ENCODE peak calls at places on chromosomes 7 and 10, in nine cellular contexts. X is GM23338, D is osteoblast, V is OCI-LY7, K is PC-9, E is endothelial cell of umbilical vein, U is HepG2, B is neural progenitor cell, O is neuronal stem cell. J is an unnamed sample.

GRCh38 chr10:71337219-71337625 is 18.2 kb downstream of the SLC29A3 start:
- DNase-seq in X (peak; percentile 14), D (no peak), V (no peak), K (peak; percentile 59), E (no peak), U (no peak), B (no peak), O (no peak), J (no peak)

GRCh38 chr10:89392974-89393373 is 551 bp downstream of the IFIT1 start:
- DNase-seq in X (no peak), D (peak; percentile 35), V (no peak), K (no peak), E (no peak), U (no peak), B (no peak), O (no peak), J (peak; percentile 87)

GRCh38 chr7:138092486-138093028 is 16.3 kb downstream of the AKR1D1 start:
- DNase-seq in X (no peak), D (no peak), V (no peak), K (peak; percentile 78), E (no peak), U (no peak), B (no peak), O (no peak), J (no peak)

GRCh38 chr7:125567686-125568085 is 638.1 kb upstream of the POT1 start:
- DNase-seq in X (no peak), D (no peak), V (no peak), K (no peak), E (no peak), U (no peak), B (no peak), O (no peak), J (no peak)

GRCh38 chr7:34750209-34750608 is 92.2 kb downstream of the NPSR1 start:
- DNase-seq in X (no peak), D (no peak), V (no peak), K (no peak), E (no peak), U (no peak), B (no peak), O (no peak), J (no peak)

GRCh38 chr10:109343293-109343692 is 580.0 kb downstream of the XPNPEP1 start:
- DNase-seq in X (no peak), D (no peak), V (no peak), K (peak; percentile 34), E (no peak), U (no peak), B (no peak), O (no peak), J (peak; percentile 88)

GRCh38 chr7:108442039-108442568 is 14.1 kb downstream of the NRCAM start:
- DNase-seq in X (no peak), D (peak; percentile 21), V (no peak), K (peak; percentile 58), E (peak; percentile 43), U (no peak), B (no peak), O (no peak), J (no peak)

GRCh38 chr10:26628395-26628794 is 69.1 kb upstream of the PDSS1 start:
- DNase-seq in X (no peak), D (no peak), V (no peak), K (no peak), E (no peak), U (no peak), B (no peak), O (no peak), J (no peak)

GRCh38 chr10:12350167-12350872 is 973 bp downstream of the CAMK1D start:
- DNase-seq in X (peak; percentile 78), D (peak; percentile 92), V (peak; percentile 57), K (peak; percentile 38), E (peak; percentile 35), U (peak; percentile 29), B (peak; percentile 70), O (peak; percentile 33), J (peak; percentile 48)

GRCh38 chr10:60769406-60769805 is 8.9 kb upstream of the CDK1 start:
- DNase-seq in X (no peak), D (no peak), V (no peak), K (no peak), E (no peak), U (no peak), B (no peak), O (no peak), J (no peak)

DNA sequence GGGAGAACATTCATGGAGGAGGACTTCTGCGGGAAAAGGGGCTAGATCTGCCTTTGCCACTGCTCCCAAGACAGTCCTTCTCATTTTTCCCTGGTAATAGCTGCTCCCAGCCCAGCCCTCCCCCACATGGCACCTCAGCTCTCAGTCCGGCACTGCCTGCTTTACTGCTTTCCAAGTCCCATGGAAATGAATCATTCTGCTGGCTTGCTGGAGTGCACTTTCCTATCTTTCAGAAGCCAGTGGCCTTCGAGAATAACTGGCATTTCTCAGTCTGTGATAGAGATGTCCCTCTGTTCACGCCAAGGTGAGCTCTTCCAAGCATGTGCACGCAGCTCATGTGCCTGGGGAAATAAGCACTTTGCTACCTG is 61.4 kb downstream of the SYPL1 start:
- DNase-seq in X (no peak), D (peak; percentile 93), V (no peak), K (no peak), E (peak; percentile 65), U (no peak), B (no peak), O (no peak), J (peak; percentile 52)
- H3K4me3 ChIP-seq in X (no peak overlapping the region), D (no peak overlapping the region), V (no peak overlapping the region), K (no peak overlapping the region), E (no peak overlapping the region), U (peak overlapping the region; percentile 26), B (no peak overlapping the region), O (no peak overlapping the region), J (no peak overlapping the region)

GRCh38 chr10:114042895-114043531 is 653 bp upstream of the ADRB1 start:
- DNase-seq in X (peak; percentile 76), D (no peak), V (peak; percentile 72), K (no peak), E (peak; percentile 39), U (no peak), B (peak; percentile 67), O (no peak), J (peak; percentile 32)
- H2AFZ ChIP-seq in X (peak overlapping the region; percentile 97), D (peak overlapping the region; percentile 56), V (peak overlapping the region; percentile 84), K (peak overlapping the region; percentile 77), E (peak overlapping the region; percentile 55), U (no peak overlapping the region), B (peak overlapping the region; percentile 85), O (peak overlapping the region; percentile 80), J (peak overlapping the region; percentile 89)

GRCh38 chr10:132517951-132518521 is 19.6 kb upstream of the INPP5A start:
- DNase-seq in X (peak; percentile 44), D (peak; percentile 81), V (no peak), K (no peak), E (no peak), U (peak; percentile 60), B (peak; percentile 47), O (no peak), J (no peak)
- H3K27ac ChIP-seq in X (no peak overlapping the region), D (peak overlapping the region; percentile 91), V (no peak overlapping the region), K (peak overlapping the region; percentile 78), E (no peak overlapping the region), U (peak overlapping the region; percentile 69), B (no peak overlapping the region), O (no peak overlapping the region), J (peak overlapping the region; percentile 86)

DNA sequence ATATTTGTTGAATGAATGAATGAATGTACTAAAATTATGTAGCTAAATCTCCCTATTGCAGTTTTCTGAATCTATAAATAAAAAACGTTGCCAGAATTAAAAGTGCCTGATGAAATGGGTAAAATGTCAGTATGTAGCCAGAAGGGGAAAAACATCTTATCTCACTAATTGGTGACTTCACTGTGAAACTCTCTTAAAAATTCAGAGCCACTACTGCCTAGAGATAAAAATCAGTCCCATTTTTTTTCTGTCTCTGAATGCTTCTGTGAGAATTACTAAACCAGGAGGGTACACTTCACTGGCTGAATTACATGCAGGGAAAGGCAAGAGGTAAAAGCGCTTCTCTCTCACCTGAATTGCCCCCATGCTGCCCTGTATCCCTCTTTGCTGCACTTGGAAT is 69.6 kb upstream of the HPS1 start:
- DNase-seq in X (no peak), D (no peak), V (no peak), K (no peak), E (no peak), U (no peak), B (no peak), O (no peak), J (no peak)
- H3K4me3 ChIP-seq in X (no peak overlapping the region), D (no peak overlapping the region), V (no peak overlapping the region), K (no peak overlapping the region), E (no peak overlapping the region), U (no peak overlapping the region), B (no peak overlapping the region), O (no peak overlapping the region), J (no peak overlapping the region)

DNA sequence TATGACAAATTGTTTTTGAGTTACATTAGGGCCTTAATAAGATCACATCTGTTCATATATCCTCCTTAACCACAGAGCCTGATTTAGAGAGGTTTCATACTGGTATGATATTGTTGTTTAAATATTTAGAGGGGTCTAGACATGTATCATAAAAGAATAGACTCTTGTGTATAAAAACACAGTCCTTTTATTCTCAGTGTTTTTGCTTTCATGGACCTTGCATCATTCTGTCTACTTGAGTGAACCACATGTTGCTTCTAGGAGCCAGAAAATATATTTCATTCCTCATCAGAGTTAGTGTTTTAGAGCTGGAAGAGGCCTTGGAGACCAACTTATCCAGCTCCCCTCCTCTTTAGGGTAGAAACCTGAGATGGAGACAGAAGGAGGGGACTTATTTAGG is 312.8 kb downstream of the LRMDA start:
- DNase-seq in X (no peak), D (no peak), V (no peak), K (no peak), E (no peak), U (no peak), B (no peak), O (no peak), J (no peak)
- H2AFZ ChIP-seq in X (no peak overlapping the region), D (no peak overlapping the region), V (no peak overlapping the region), K (no peak overlapping the region), E (no peak overlapping the region), U (no peak overlapping the region), B (peak overlapping the region; percentile 61), O (no peak overlapping the region), J (no peak overlapping the region)

GRCh38 chr7:128932862-128933821 is 4.6 kb upstream of the IRF5 start:
- DNase-seq in X (no peak), D (peak; percentile 66), V (peak; percentile 35), K (no peak), E (no peak), U (no peak), B (no peak), O (no peak), J (no peak)
- H3K27ac ChIP-seq in X (no peak overlapping the region), D (no peak overlapping the region), V (no peak overlapping the region), K (no peak overlapping the region), E (no peak overlapping the region), U (no peak overlapping the region), B (no peak overlapping the region), O (no peak overlapping the region), J (no peak overlapping the region)

GRCh38 chr7:140229591-140230516 is 53.1 kb upstream of the KDM7A start:
- DNase-seq in X (peak; percentile 69), D (no peak), V (no peak), K (no peak), E (no peak), U (peak; percentile 99), B (peak; percentile 59), O (peak; percentile 12), J (no peak)
- H3K4me3 ChIP-seq in X (peak overlapping the region; percentile 82), D (peak overlapping the region; percentile 69), V (no peak overlapping the region), K (no peak overlapping the region), E (peak overlapping the region; percentile 35), U (peak overlapping the region; percentile 76), B (peak overlapping the region; percentile 75), O (peak overlapping the region; percentile 51), J (peak overlapping the region; percentile 63)

J was measured in astrocyte.